ENCODE peak calls at places on chromosomes 2 and 18, in ten cellular contexts. One of them, this sample, is unnamed.

GRCh38 chr2:64608867-64609228 is 44.9 kb downstream of the SERTAD2 start:
- DNase-seq in fibroblast of pulmonary artery: no peak
- DNase-seq in mucosa of gallbladder: no peak
- DNase-seq in B cell: no peak
- DNase-seq in ACHN: no peak
- DNase-seq in stimulated activated CD4-positive, alpha-beta T cell treated with anti-CD3 and anti-CD28 coated beads, Interleukin-15, amount 100 ng/mL, for 24 hours: no peak
- DNase-seq in H54: no peak
- DNase-seq in activated CD8-positive, alpha-beta memory T cell treated with anti-CD3 and anti-CD28 coated beads for 4 hours: no peak
- DNase-seq in GM23338: peak
- DNase-seq in choroid plexus epithelial cell: no peak
- DNase-seq in this sample: no peak

GRCh38 chr2:62196278-62196901 is 475 bp downstream of the B3GNT2 start:
- DNase-seq in fibroblast of pulmonary artery: no peak
- DNase-seq in GM23338: peak
- DNase-seq in ACHN: peak
- DNase-seq in stimulated activated CD4-positive, alpha-beta T cell treated with anti-CD3 and anti-CD28 coated beads, Interleukin-15, amount 100 ng/mL, for 24 hours: peak
- DNase-seq in B cell: peak
- DNase-seq in H54: peak
- DNase-seq in activated CD8-positive, alpha-beta memory T cell treated with anti-CD3 and anti-CD28 coated beads for 4 hours: no peak
- DNase-seq in mucosa of gallbladder: no peak
- DNase-seq in choroid plexus epithelial cell: no peak
- DNase-seq in this sample: peak

GRCh38 chr2:225282858-225283693 is 116.4 kb upstream of the NYAP2 start:
- DNase-seq in choroid plexus epithelial cell: peak
- DNase-seq in GM23338: peak
- DNase-seq in activated CD8-positive, alpha-beta memory T cell treated with anti-CD3 and anti-CD28 coated beads for 4 hours: no peak
- DNase-seq in mucosa of gallbladder: no peak
- DNase-seq in fibroblast of pulmonary artery: peak
- DNase-seq in B cell: no peak
- DNase-seq in ACHN: peak
- DNase-seq in H54: no peak
- DNase-seq in stimulated activated CD4-positive, alpha-beta T cell treated with anti-CD3 and anti-CD28 coated beads, Interleukin-15, amount 100 ng/mL, for 24 hours: peak
- DNase-seq in this sample: peak

GRCh38 chr2:169732583-169733358 is 861 bp upstream of the KLHL23 start:
- DNase-seq in mucosa of gallbladder: no peak
- DNase-seq in ACHN: no peak
- DNase-seq in GM23338: no peak
- DNase-seq in H54: no peak
- DNase-seq in fibroblast of pulmonary artery: no peak
- DNase-seq in activated CD8-positive, alpha-beta memory T cell treated with anti-CD3 and anti-CD28 coated beads for 4 hours: no peak
- DNase-seq in choroid plexus epithelial cell: no peak
- DNase-seq in B cell: no peak
- DNase-seq in stimulated activated CD4-positive, alpha-beta T cell treated with anti-CD3 and anti-CD28 coated beads, Interleukin-15, amount 100 ng/mL, for 24 hours: no peak
- DNase-seq in this sample: no peak

GRCh38 chr2:143878131-143878530 is 641.8 kb downstream of the ZEB2 start:
- DNase-seq in ACHN: no peak
- DNase-seq in GM23338: peak
- DNase-seq in B cell: no peak
- DNase-seq in H54: no peak
- DNase-seq in stimulated activated CD4-positive, alpha-beta T cell treated with anti-CD3 and anti-CD28 coated beads, Interleukin-15, amount 100 ng/mL, for 24 hours: no peak
- DNase-seq in fibroblast of pulmonary artery: no peak
- DNase-seq in mucosa of gallbladder: no peak
- DNase-seq in activated CD8-positive, alpha-beta memory T cell treated with anti-CD3 and anti-CD28 coated beads for 4 hours: no peak
- DNase-seq in choroid plexus epithelial cell: no peak
- DNase-seq in this sample: peak

GRCh38 chr2:15943914-15944313 is 3.6 kb downstream of the MYCN start:
- DNase-seq in ACHN: no peak
- DNase-seq in mucosa of gallbladder: peak
- DNase-seq in activated CD8-positive, alpha-beta memory T cell treated with anti-CD3 and anti-CD28 coated beads for 4 hours: no peak
- DNase-seq in stimulated activated CD4-positive, alpha-beta T cell treated with anti-CD3 and anti-CD28 coated beads, Interleukin-15, amount 100 ng/mL, for 24 hours: no peak
- DNase-seq in B cell: no peak
- DNase-seq in H54: no peak
- DNase-seq in fibroblast of pulmonary artery: peak
- DNase-seq in GM23338: no peak
- DNase-seq in choroid plexus epithelial cell: peak
- DNase-seq in this sample: peak

GRCh38 chr2:165469417-165469816 is at the start of gene CSRNP3:
- DNase-seq in activated CD8-positive, alpha-beta memory T cell treated with anti-CD3 and anti-CD28 coated beads for 4 hours: no peak
- DNase-seq in B cell: no peak
- DNase-seq in ACHN: peak
- DNase-seq in choroid plexus epithelial cell: peak
- DNase-seq in fibroblast of pulmonary artery: peak
- DNase-seq in stimulated activated CD4-positive, alpha-beta T cell treated with anti-CD3 and anti-CD28 coated beads, Interleukin-15, amount 100 ng/mL, for 24 hours: no peak
- DNase-seq in GM23338: peak
- DNase-seq in H54: peak
- DNase-seq in mucosa of gallbladder: peak
- DNase-seq in this sample: peak

GRCh38 chr2:164705412-164706167 is 84.3 kb upstream of the GRB14 start:
- DNase-seq in choroid plexus epithelial cell: no peak
- DNase-seq in GM23338: no peak
- DNase-seq in B cell: no peak
- DNase-seq in mucosa of gallbladder: no peak
- DNase-seq in stimulated activated CD4-positive, alpha-beta T cell treated with anti-CD3 and anti-CD28 coated beads, Interleukin-15, amount 100 ng/mL, for 24 hours: no peak
- DNase-seq in fibroblast of pulmonary artery: no peak
- DNase-seq in ACHN: no peak
- DNase-seq in activated CD8-positive, alpha-beta memory T cell treated with anti-CD3 and anti-CD28 coated beads for 4 hours: no peak
- DNase-seq in H54: no peak
- DNase-seq in this sample: no peak

GRCh38 chr18:5305835-5306234 is 10.3 kb upstream of the ZBTB14 start:
- DNase-seq in mucosa of gallbladder: no peak
- DNase-seq in activated CD8-positive, alpha-beta memory T cell treated with anti-CD3 and anti-CD28 coated beads for 4 hours: no peak
- DNase-seq in B cell: no peak
- DNase-seq in H54: no peak
- DNase-seq in fibroblast of pulmonary artery: no peak
- DNase-seq in ACHN: no peak
- DNase-seq in choroid plexus epithelial cell: no peak
- DNase-seq in GM23338: no peak
- DNase-seq in stimulated activated CD4-positive, alpha-beta T cell treated with anti-CD3 and anti-CD28 coated beads, Interleukin-15, amount 100 ng/mL, for 24 hours: no peak
- DNase-seq in this sample: no peak

GRCh38 chr2:144835634-144836351 is 315.9 kb upstream of the ZEB2 start:
- DNase-seq in stimulated activated CD4-positive, alpha-beta T cell treated with anti-CD3 and anti-CD28 coated beads, Interleukin-15, amount 100 ng/mL, for 24 hours: no peak
- DNase-seq in mucosa of gallbladder: no peak
- DNase-seq in choroid plexus epithelial cell: peak
- DNase-seq in GM23338: no peak
- DNase-seq in activated CD8-positive, alpha-beta memory T cell treated with anti-CD3 and anti-CD28 coated beads for 4 hours: no peak
- DNase-seq in fibroblast of pulmonary artery: peak
- DNase-seq in ACHN: peak
- DNase-seq in B cell: no peak
- DNase-seq in H54: no peak
- DNase-seq in this sample: no peak

GRCh38 chr2:43417296-43417695 is 178.5 kb downstream of the THADA start:
- DNase-seq in activated CD8-positive, alpha-beta memory T cell treated with anti-CD3 and anti-CD28 coated beads for 4 hours: no peak
- DNase-seq in B cell: no peak
- DNase-seq in H54: no peak
- DNase-seq in GM23338: no peak
- DNase-seq in mucosa of gallbladder: no peak
- DNase-seq in stimulated activated CD4-positive, alpha-beta T cell treated with anti-CD3 and anti-CD28 coated beads, Interleukin-15, amount 100 ng/mL, for 24 hours: no peak
- DNase-seq in fibroblast of pulmonary artery: no peak
- DNase-seq in ACHN: no peak
- DNase-seq in choroid plexus epithelial cell: no peak
- DNase-seq in this sample: no peak

GRCh38 chr2:40721595-40721994 is 269.7 kb upstream of the SLC8A1 start:
- DNase-seq in mucosa of gallbladder: no peak
- DNase-seq in B cell: no peak
- DNase-seq in fibroblast of pulmonary artery: no peak
- DNase-seq in GM23338: no peak
- DNase-seq in choroid plexus epithelial cell: no peak
- DNase-seq in ACHN: peak
- DNase-seq in activated CD8-positive, alpha-beta memory T cell treated with anti-CD3 and anti-CD28 coated beads for 4 hours: no peak
- DNase-seq in H54: peak
- DNase-seq in stimulated activated CD4-positive, alpha-beta T cell treated with anti-CD3 and anti-CD28 coated beads, Interleukin-15, amount 100 ng/mL, for 24 hours: no peak
- DNase-seq in this sample: peak

GRCh38 chr18:34649072-34649471 is 61.0 kb upstream of the DTNA start:
- DNase-seq in fibroblast of pulmonary artery: peak
- DNase-seq in GM23338: no peak
- DNase-seq in mucosa of gallbladder: no peak
- DNase-seq in ACHN: no peak
- DNase-seq in H54: no peak
- DNase-seq in B cell: no peak
- DNase-seq in choroid plexus epithelial cell: peak
- DNase-seq in stimulated activated CD4-positive, alpha-beta T cell treated with anti-CD3 and anti-CD28 coated beads, Interleukin-15, amount 100 ng/mL, for 24 hours: no peak
- DNase-seq in activated CD8-positive, alpha-beta memory T cell treated with anti-CD3 and anti-CD28 coated beads for 4 hours: no peak
- DNase-seq in this sample: no peak

GRCh38 chr18:13266208-13267100 is 47.9 kb downstream of the LDLRAD4 start:
- DNase-seq in B cell: no peak
- DNase-seq in GM23338: no peak
- DNase-seq in ACHN: no peak
- DNase-seq in activated CD8-positive, alpha-beta memory T cell treated with anti-CD3 and anti-CD28 coated beads for 4 hours: no peak
- DNase-seq in choroid plexus epithelial cell: no peak
- DNase-seq in mucosa of gallbladder: no peak
- DNase-seq in H54: no peak
- DNase-seq in stimulated activated CD4-positive, alpha-beta T cell treated with anti-CD3 and anti-CD28 coated beads, Interleukin-15, amount 100 ng/mL, for 24 hours: peak
- DNase-seq in fibroblast of pulmonary artery: no peak
- DNase-seq in this sample: no peak

GRCh38 chr2:86283461-86284030 is 53.9 kb downstream of the REEP1 start:
- DNase-seq in H54: no peak
- DNase-seq in GM23338: no peak
- DNase-seq in B cell: no peak
- DNase-seq in mucosa of gallbladder: no peak
- DNase-seq in fibroblast of pulmonary artery: no peak
- DNase-seq in activated CD8-positive, alpha-beta memory T cell treated with anti-CD3 and anti-CD28 coated beads for 4 hours: no peak
- DNase-seq in stimulated activated CD4-positive, alpha-beta T cell treated with anti-CD3 and anti-CD28 coated beads, Interleukin-15, amount 100 ng/mL, for 24 hours: no peak
- DNase-seq in ACHN: peak
- DNase-seq in choroid plexus epithelial cell: no peak
- DNase-seq in this sample: no peak

GRCh38 chr2:132416080-132416911 is at the start of gene GPR39:
- DNase-seq in ACHN: peak
- DNase-seq in activated CD8-positive, alpha-beta memory T cell treated with anti-CD3 and anti-CD28 coated beads for 4 hours: no peak
- DNase-seq in choroid plexus epithelial cell: peak
- DNase-seq in B cell: no peak
- DNase-seq in fibroblast of pulmonary artery: peak
- DNase-seq in GM23338: peak
- DNase-seq in mucosa of gallbladder: peak
- DNase-seq in stimulated activated CD4-positive, alpha-beta T cell treated with anti-CD3 and anti-CD28 coated beads, Interleukin-15, amount 100 ng/mL, for 24 hours: no peak
- DNase-seq in H54: peak
- DNase-seq in this sample: peak

GRCh38 chr2:41894563-41895333 is 153.1 kb upstream of the PKDCC start:
- DNase-seq in activated CD8-positive, alpha-beta memory T cell treated with anti-CD3 and anti-CD28 coated beads for 4 hours: no peak
- DNase-seq in choroid plexus epithelial cell: no peak
- DNase-seq in fibroblast of pulmonary artery: no peak
- DNase-seq in stimulated activated CD4-positive, alpha-beta T cell treated with anti-CD3 and anti-CD28 coated beads, Interleukin-15, amount 100 ng/mL, for 24 hours: no peak
- DNase-seq in ACHN: no peak
- DNase-seq in mucosa of gallbladder: peak
- DNase-seq in B cell: no peak
- DNase-seq in H54: no peak
- DNase-seq in GM23338: no peak
- DNase-seq in this sample: no peak

GRCh38 chr2:238938460-238939055 is 90.7 kb downstream of the TWIST2 start:
- DNase-seq in fibroblast of pulmonary artery: peak
- DNase-seq in activated CD8-positive, alpha-beta memory T cell treated with anti-CD3 and anti-CD28 coated beads for 4 hours: no peak
- DNase-seq in mucosa of gallbladder: peak
- DNase-seq in H54: no peak
- DNase-seq in B cell: no peak
- DNase-seq in stimulated activated CD4-positive, alpha-beta T cell treated with anti-CD3 and anti-CD28 coated beads, Interleukin-15, amount 100 ng/mL, for 24 hours: no peak
- DNase-seq in GM23338: no peak
- DNase-seq in ACHN: no peak
- DNase-seq in choroid plexus epithelial cell: no peak
- DNase-seq in this sample: no peak

GRCh38 chr2:167646557-167646956 is 600.8 kb downstream of the STK39 start:
- DNase-seq in ACHN: no peak
- DNase-seq in stimulated activated CD4-positive, alpha-beta T cell treated with anti-CD3 and anti-CD28 coated beads, Interleukin-15, amount 100 ng/mL, for 24 hours: no peak
- DNase-seq in B cell: no peak
- DNase-seq in H54: no peak
- DNase-seq in GM23338: no peak
- DNase-seq in fibroblast of pulmonary artery: no peak
- DNase-seq in mucosa of gallbladder: no peak
- DNase-seq in activated CD8-positive, alpha-beta memory T cell treated with anti-CD3 and anti-CD28 coated beads for 4 hours: no peak
- DNase-seq in choroid plexus epithelial cell: no peak
- DNase-seq in this sample: no peak

GRCh38 chr2:174841931-174842330 is 77.7 kb upstream of the CHRNA1 start:
- DNase-seq in GM23338: no peak
- DNase-seq in mucosa of gallbladder: no peak
- DNase-seq in stimulated activated CD4-positive, alpha-beta T cell treated with anti-CD3 and anti-CD28 coated beads, Interleukin-15, amount 100 ng/mL, for 24 hours: no peak
- DNase-seq in H54: no peak
- DNase-seq in ACHN: no peak
- DNase-seq in B cell: no peak
- DNase-seq in activated CD8-positive, alpha-beta memory T cell treated with anti-CD3 and anti-CD28 coated beads for 4 hours: no peak
- DNase-seq in fibroblast of pulmonary artery: no peak
- DNase-seq in choroid plexus epithelial cell: no peak
- DNase-seq in this sample: no peak